ENCODE peak calls at places on chromosome 9, in five cellular contexts. S, V, C, X and Y are unnamed samples.
A peak's percentile ranks its signal among the peaks of the same experiment; 100 is the strongest.

GRCh38 chr9:69549310-69550202 is 122.6 kb downstream of the APBA1 start:
- DNase-seq in S (no peak), V (peak; percentile 61), C (no peak), X (peak; percentile 58), Y (no peak)

GRCh38 chr9:35844628-35845301 is 15.7 kb downstream of the TMEM8B start:
- DNase-seq in S (no peak), V (peak; percentile 94), C (peak; percentile 22), X (peak; percentile 88), Y (peak; percentile 54)

GRCh38 chr9:94139672-94140417 is 55.6 kb downstream of the PTPDC1 start:
- DNase-seq in S (peak; percentile 75), V (peak; percentile 96), C (no peak), X (peak; percentile 97), Y (peak; percentile 96)

GRCh38 chr9:3736186-3736585 is 210.4 kb upstream of the RFX3 start:
- DNase-seq in S (no peak), V (peak; percentile 21), C (no peak), X (no peak), Y (no peak)

GRCh38 chr9:110538621-110539020 is 40.9 kb downstream of the SVEP1 start:
- DNase-seq in S (no peak), V (peak; percentile 5), C (no peak), X (no peak), Y (no peak)

GRCh38 chr9:115650768-115651167 is 502.8 kb upstream of the PAPPA start:
- DNase-seq in S (no peak), V (peak; percentile 98), C (no peak), X (peak; percentile 98), Y (no peak)

GRCh38 chr9:134455951-134456739 is 129.9 kb downstream of the RXRA start:
- DNase-seq in S (peak; percentile 87), V (peak; percentile 99), C (peak; percentile 51), X (peak; percentile 99), Y (peak; percentile 74)

GRCh38 chr9:93128011-93128714 is 5.9 kb downstream of the NINJ1 start:
- DNase-seq in S (peak; percentile 39), V (no peak), C (no peak), X (no peak), Y (no peak)

GRCh38 chr9:77276799-77277198 is 99.5 kb downstream of the VPS13A start:
- DNase-seq in S (no peak), V (no peak), C (no peak), X (no peak), Y (no peak)

GRCh38 chr9:7490317-7491108 is 309.1 kb downstream of the DMAC1 start:
- DNase-seq in S (no peak), V (no peak), C (no peak), X (no peak), Y (no peak)
- H3K27ac ChIP-seq in S (no peak overlapping the region), V (no peak overlapping the region), C (no peak overlapping the region), X (no peak overlapping the region), Y (no peak overlapping the region)

GRCh38 chr9:81410201-81410600 is 279.1 kb downstream of the TLE1 start:
- DNase-seq in S (no peak), V (peak; percentile 91), C (no peak), X (peak; percentile 95), Y (no peak)
- H3K27ac ChIP-seq in S (no peak overlapping the region), V (no peak overlapping the region), C (no peak overlapping the region), X (peak overlapping the region; percentile 26), Y (no peak overlapping the region)

GRCh38 chr9:742914-743594 is 98.4 kb upstream of the DMRT1 start:
- DNase-seq in S (no peak), V (no peak), C (no peak), X (no peak), Y (no peak)
- H3K27ac ChIP-seq in S (no peak overlapping the region), V (no peak overlapping the region), C (no peak overlapping the region), X (no peak overlapping the region), Y (no peak overlapping the region)

GRCh38 chr9:1052908-1053590 is 2.9 kb downstream of the DMRT2 start:
- DNase-seq in S (no peak), V (no peak), C (no peak), X (no peak), Y (no peak)

GRCh38 chr9:1050125-1050895 is at the start of gene DMRT2:
- DNase-seq in S (peak; percentile 90), V (peak; percentile 43), C (no peak), X (peak; percentile 65), Y (peak; percentile 73)

GRCh38 chr9:1052119-1052907 is 2.2 kb downstream of the DMRT2 start:
- DNase-seq in S (no peak), V (no peak), C (no peak), X (no peak), Y (no peak)

GRCh38 chr9:1049641-1050040 is 516 bp upstream of the DMRT2 start:
- DNase-seq in S (no peak), V (no peak), C (no peak), X (no peak), Y (no peak)

GRCh38 chr9:1051286-1052118 is 1.3 kb downstream of the DMRT2 start:
- DNase-seq in S (peak; percentile 64), V (no peak), C (no peak), X (peak; percentile 1), Y (no peak)
- H3K27ac ChIP-seq in S (no peak overlapping the region), V (no peak overlapping the region), C (no peak overlapping the region), X (no peak overlapping the region), Y (no peak overlapping the region)

GRCh38 chr9:16031486-16031885 is 478.6 kb downstream of the CCDC171 start:
- DNase-seq in S (no peak), V (no peak), C (no peak), X (peak; percentile 33), Y (no peak)

GRCh38 chr9:16030513-16031185 is 477.8 kb downstream of the CCDC171 start:
- DNase-seq in S (no peak), V (peak; percentile 96), C (no peak), X (peak; percentile 99), Y (no peak)

GRCh38 chr9:16032799-16033198 is 480.0 kb downstream of the CCDC171 start:
- DNase-seq in S (no peak), V (peak; percentile 49), C (no peak), X (peak; percentile 74), Y (no peak)

GRCh38 chr9:16033253-16033652 is 480.4 kb downstream of the CCDC171 start:
- DNase-seq in S (no peak), V (no peak), C (no peak), X (no peak), Y (no peak)

GRCh38 chr9:16031971-16032370 is 479.1 kb downstream of the CCDC171 start:
- DNase-seq in S (no peak), V (no peak), C (no peak), X (peak; percentile 91), Y (no peak)
- H3K27ac ChIP-seq in S (no peak overlapping the region), V (peak overlapping the region; percentile 4), C (no peak overlapping the region), X (no peak overlapping the region), Y (no peak overlapping the region)

DNA sequence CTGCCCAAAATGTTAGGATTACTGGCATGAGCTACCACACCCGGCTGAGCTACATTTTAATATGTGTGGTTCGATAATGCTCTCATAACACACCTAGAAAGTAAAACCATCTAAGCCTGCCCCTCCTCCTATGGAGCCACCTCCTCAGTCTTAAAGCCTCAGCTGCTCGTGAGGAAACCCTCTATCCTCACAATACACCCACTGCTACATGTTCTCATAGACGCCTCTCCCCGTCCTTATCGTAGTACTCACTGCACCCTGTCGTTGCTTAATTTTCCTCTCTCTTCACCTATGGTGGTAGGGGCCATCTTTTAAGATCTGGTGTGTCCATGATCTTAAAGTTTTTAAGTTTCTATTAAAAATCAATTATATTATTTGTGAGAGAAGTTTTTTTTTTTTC is 72.9 kb downstream of the RCL1 start:
- DNase-seq in S (no peak), V (no peak), C (no peak), X (no peak), Y (no peak)
- H3K27ac ChIP-seq in S (no peak overlapping the region), V (no peak overlapping the region), C (no peak overlapping the region), X (no peak overlapping the region), Y (no peak overlapping the region)

DNA sequence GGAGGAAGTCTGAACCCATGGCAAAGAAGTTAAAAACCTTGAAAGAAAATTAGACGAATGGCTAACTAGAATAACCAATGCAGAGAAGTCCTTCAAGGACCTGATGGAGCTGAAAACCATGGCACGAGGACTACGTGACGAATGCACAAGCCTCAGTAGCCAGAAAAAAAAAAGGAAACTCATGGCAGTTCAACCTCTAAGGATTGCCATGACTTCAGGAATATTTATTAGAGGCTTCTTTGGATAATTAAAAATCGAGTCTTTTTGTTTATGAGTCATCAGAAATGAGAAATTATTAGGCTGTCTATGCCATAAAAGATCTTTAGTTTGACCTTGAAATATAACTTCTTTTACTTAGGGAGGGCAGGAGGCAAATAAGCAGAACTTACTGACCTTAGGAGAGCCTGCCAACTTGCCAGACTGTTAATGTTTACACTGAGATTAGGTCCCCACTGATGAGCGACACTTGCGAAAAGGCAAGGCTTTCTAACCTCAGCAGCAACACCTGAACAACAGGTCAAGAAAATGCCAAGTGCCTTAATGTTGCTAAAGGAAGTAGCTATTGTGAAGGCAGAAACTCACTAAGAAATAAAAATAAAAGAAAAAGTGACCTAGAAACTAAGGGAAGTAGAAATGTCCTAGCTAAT is 55.2 kb upstream of the TUSC1 start:
- DNase-seq in S (no peak), V (no peak), C (no peak), X (no peak), Y (no peak)
- H3K27ac ChIP-seq in S (no peak overlapping the region), V (no peak overlapping the region), C (no peak overlapping the region), X (no peak overlapping the region), Y (no peak overlapping the region)

DNA sequence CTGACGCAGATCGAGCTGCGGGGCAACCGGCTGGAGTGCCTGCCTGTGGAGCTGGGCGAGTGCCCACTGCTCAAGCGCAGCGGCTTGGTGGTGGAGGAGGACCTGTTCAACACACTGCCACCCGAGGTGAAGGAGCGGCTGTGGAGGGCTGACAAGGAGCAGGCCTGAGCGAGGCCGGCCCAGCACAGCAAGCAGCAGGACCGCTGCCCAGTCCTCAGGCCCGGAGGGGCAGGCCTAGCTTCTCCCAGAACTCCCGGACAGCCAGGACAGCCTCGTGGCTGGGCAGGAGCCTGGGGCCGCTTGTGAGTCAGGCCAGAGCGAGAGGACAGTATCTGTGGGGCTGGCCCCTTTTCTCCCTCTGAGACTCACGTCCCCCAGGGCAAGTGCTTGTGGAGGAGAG is 4.6 kb upstream of the PHYHD1 start:
- DNase-seq in S (peak; percentile 77), V (no peak), C (no peak), X (no peak), Y (no peak)
- H3K27ac ChIP-seq in S (peak overlapping the region; percentile 80), V (no peak overlapping the region), C (no peak overlapping the region), X (no peak overlapping the region), Y (peak overlapping the region; percentile 89)

GRCh38 chr9:129236441-129237145 is 58.5 kb upstream of the IER5L start:
- DNase-seq in S (peak; percentile 21), V (no peak), C (no peak), X (no peak), Y (no peak)
- H3K27ac ChIP-seq in S (no peak overlapping the region), V (no peak overlapping the region), C (peak overlapping the region; percentile 58), X (no peak overlapping the region), Y (no peak overlapping the region)

GRCh38 chr9:87372401-87372851 is 125.2 kb upstream of the DAPK1 start:
- DNase-seq in S (no peak), V (no peak), C (no peak), X (no peak), Y (no peak)
- H3K27ac ChIP-seq in S (no peak overlapping the region), V (no peak overlapping the region), C (no peak overlapping the region), X (no peak overlapping the region), Y (no peak overlapping the region)